ENCODE peak calls at places on chromosomes 3 and 15, in seven cellular contexts. One of them, this sample, is unnamed.

GRCh38 chr15:62085740-62086139 is 19.0 kb downstream of the C2CD4A start:
- DNase-seq in H54: no peak
- DNase-seq in NCI-H446: no peak
- DNase-seq in activated naive CD4-positive, alpha-beta T cell: no peak
- DNase-seq in activated T-helper 9 cell treated with anti-CD3 and anti-CD28 coated beads, Interleukin-2, amount 50 U/mL, for 16 hours: no peak
- DNase-seq in Peyer's patch: no peak
- DNase-seq in germinal center: no peak
- DNase-seq in this sample: no peak

GRCh38 chr15:40847225-40847961 is 3.5 kb downstream of the SPINT1 start:
- DNase-seq in H54: peak; percentile 87
- DNase-seq in NCI-H446: no peak
- DNase-seq in activated naive CD4-positive, alpha-beta T cell: no peak
- DNase-seq in activated T-helper 9 cell treated with anti-CD3 and anti-CD28 coated beads, Interleukin-2, amount 50 U/mL, for 16 hours: no peak
- DNase-seq in Peyer's patch: peak; percentile 55
- DNase-seq in germinal center: peak; percentile 55
- DNase-seq in this sample: peak; percentile 30

GRCh38 chr3:155185623-155186022 is 105.5 kb downstream of the MME start:
- DNase-seq in H54: peak; percentile 5
- DNase-seq in NCI-H446: no peak
- DNase-seq in activated naive CD4-positive, alpha-beta T cell: no peak
- DNase-seq in activated T-helper 9 cell treated with anti-CD3 and anti-CD28 coated beads, Interleukin-2, amount 50 U/mL, for 16 hours: no peak
- DNase-seq in Peyer's patch: no peak
- DNase-seq in germinal center: no peak
- DNase-seq in this sample: no peak

GRCh38 chr15:85770014-85770721 is 24.6 kb downstream of the KLHL25 start:
- DNase-seq in H54: no peak
- DNase-seq in NCI-H446: no peak
- DNase-seq in activated naive CD4-positive, alpha-beta T cell: no peak
- DNase-seq in activated T-helper 9 cell treated with anti-CD3 and anti-CD28 coated beads, Interleukin-2, amount 50 U/mL, for 16 hours: no peak
- DNase-seq in Peyer's patch: no peak
- DNase-seq in germinal center: no peak
- DNase-seq in this sample: no peak

GRCh38 chr3:11362600-11362999 is 90.4 kb downstream of the ATG7 start:
- DNase-seq in H54: no peak
- DNase-seq in NCI-H446: no peak
- DNase-seq in activated naive CD4-positive, alpha-beta T cell: no peak
- DNase-seq in activated T-helper 9 cell treated with anti-CD3 and anti-CD28 coated beads, Interleukin-2, amount 50 U/mL, for 16 hours: no peak
- DNase-seq in Peyer's patch: no peak
- DNase-seq in germinal center: no peak
- DNase-seq in this sample: no peak

GRCh38 chr3:30112904-30113484 is 493.4 kb upstream of the TGFBR2 start:
- DNase-seq in H54: no peak
- DNase-seq in NCI-H446: no peak
- DNase-seq in activated naive CD4-positive, alpha-beta T cell: no peak
- DNase-seq in activated T-helper 9 cell treated with anti-CD3 and anti-CD28 coated beads, Interleukin-2, amount 50 U/mL, for 16 hours: no peak
- DNase-seq in Peyer's patch: no peak
- DNase-seq in germinal center: no peak
- DNase-seq in this sample: no peak

GRCh38 chr15:52877255-52877654 is 87.1 kb upstream of the ONECUT1 start:
- DNase-seq in H54: no peak
- DNase-seq in NCI-H446: no peak
- DNase-seq in activated naive CD4-positive, alpha-beta T cell: no peak
- DNase-seq in activated T-helper 9 cell treated with anti-CD3 and anti-CD28 coated beads, Interleukin-2, amount 50 U/mL, for 16 hours: no peak
- DNase-seq in Peyer's patch: no peak
- DNase-seq in germinal center: no peak
- DNase-seq in this sample: no peak

GRCh38 chr3:41029356-41029755 is 169.9 kb upstream of the CTNNB1 start:
- DNase-seq in H54: no peak
- DNase-seq in NCI-H446: no peak
- DNase-seq in activated naive CD4-positive, alpha-beta T cell: no peak
- DNase-seq in activated T-helper 9 cell treated with anti-CD3 and anti-CD28 coated beads, Interleukin-2, amount 50 U/mL, for 16 hours: no peak
- DNase-seq in Peyer's patch: no peak
- DNase-seq in germinal center: no peak
- DNase-seq in this sample: no peak

GRCh38 chr3:50454671-50455070 is 48.8 kb downstream of the CACNA2D2 start:
- DNase-seq in H54: no peak
- DNase-seq in NCI-H446: no peak
- DNase-seq in activated naive CD4-positive, alpha-beta T cell: no peak
- DNase-seq in activated T-helper 9 cell treated with anti-CD3 and anti-CD28 coated beads, Interleukin-2, amount 50 U/mL, for 16 hours: no peak
- DNase-seq in Peyer's patch: no peak
- DNase-seq in germinal center: no peak
- DNase-seq in this sample: no peak

GRCh38 chr15:101608182-101608581 is 44.0 kb downstream of the TM2D3 start:
- DNase-seq in H54: no peak
- DNase-seq in NCI-H446: no peak
- DNase-seq in activated naive CD4-positive, alpha-beta T cell: no peak
- DNase-seq in activated T-helper 9 cell treated with anti-CD3 and anti-CD28 coated beads, Interleukin-2, amount 50 U/mL, for 16 hours: no peak
- DNase-seq in Peyer's patch: no peak
- DNase-seq in germinal center: no peak
- DNase-seq in this sample: no peak

GRCh38 chr3:732326-732928 is 360.4 kb upstream of the CNTN6 start:
- DNase-seq in H54: no peak
- DNase-seq in NCI-H446: no peak
- DNase-seq in activated naive CD4-positive, alpha-beta T cell: no peak
- DNase-seq in activated T-helper 9 cell treated with anti-CD3 and anti-CD28 coated beads, Interleukin-2, amount 50 U/mL, for 16 hours: no peak
- DNase-seq in Peyer's patch: no peak
- DNase-seq in germinal center: no peak
- DNase-seq in this sample: no peak

GRCh38 chr3:632571-633170 is 436.1 kb downstream of the CHL1 start:
- DNase-seq in H54: peak; percentile 6
- DNase-seq in NCI-H446: peak; percentile 10
- DNase-seq in activated naive CD4-positive, alpha-beta T cell: no peak
- DNase-seq in activated T-helper 9 cell treated with anti-CD3 and anti-CD28 coated beads, Interleukin-2, amount 50 U/mL, for 16 hours: no peak
- DNase-seq in Peyer's patch: no peak
- DNase-seq in germinal center: peak; percentile 4
- DNase-seq in this sample: peak; percentile 50

GRCh38 chr15:76566276-76566675 is 229.7 kb downstream of the ISL2 start:
- DNase-seq in H54: no peak
- DNase-seq in NCI-H446: no peak
- DNase-seq in activated naive CD4-positive, alpha-beta T cell: no peak
- DNase-seq in activated T-helper 9 cell treated with anti-CD3 and anti-CD28 coated beads, Interleukin-2, amount 50 U/mL, for 16 hours: no peak
- DNase-seq in Peyer's patch: no peak
- DNase-seq in germinal center: no peak
- DNase-seq in this sample: no peak

GRCh38 chr15:45729146-45729545 is 94.3 kb downstream of the SQOR start:
- DNase-seq in H54: peak; percentile 13
- DNase-seq in NCI-H446: no peak
- DNase-seq in activated naive CD4-positive, alpha-beta T cell: no peak
- DNase-seq in activated T-helper 9 cell treated with anti-CD3 and anti-CD28 coated beads, Interleukin-2, amount 50 U/mL, for 16 hours: no peak
- DNase-seq in Peyer's patch: no peak
- DNase-seq in germinal center: no peak
- DNase-seq in this sample: no peak

GRCh38 chr3:20141841-20142240 is 44.2 kb downstream of the SGO1 start:
- DNase-seq in H54: no peak
- DNase-seq in NCI-H446: peak; percentile 21
- DNase-seq in activated naive CD4-positive, alpha-beta T cell: no peak
- DNase-seq in activated T-helper 9 cell treated with anti-CD3 and anti-CD28 coated beads, Interleukin-2, amount 50 U/mL, for 16 hours: no peak
- DNase-seq in Peyer's patch: no peak
- DNase-seq in germinal center: no peak
- DNase-seq in this sample: peak; percentile 60

GRCh38 chr15:20351448-20351961 is 190.1 kb downstream of the GOLGA6L6 start:
- DNase-seq in H54: no peak
- DNase-seq in NCI-H446: no peak
- DNase-seq in activated naive CD4-positive, alpha-beta T cell: no peak
- DNase-seq in activated T-helper 9 cell treated with anti-CD3 and anti-CD28 coated beads, Interleukin-2, amount 50 U/mL, for 16 hours: no peak
- DNase-seq in Peyer's patch: peak; percentile 15
- DNase-seq in germinal center: no peak
- DNase-seq in this sample: peak; percentile 33

GRCh38 chr3:146537603-146538002 is 6.8 kb downstream of the PLSCR1 start:
- DNase-seq in H54: no peak
- DNase-seq in NCI-H446: no peak
- DNase-seq in activated naive CD4-positive, alpha-beta T cell: no peak
- DNase-seq in activated T-helper 9 cell treated with anti-CD3 and anti-CD28 coated beads, Interleukin-2, amount 50 U/mL, for 16 hours: no peak
- DNase-seq in Peyer's patch: no peak
- DNase-seq in germinal center: no peak
- DNase-seq in this sample: no peak

GRCh38 chr3:38579146-38579545 is 70.3 kb downstream of the SCN5A start:
- DNase-seq in H54: peak; percentile 80
- DNase-seq in NCI-H446: no peak
- DNase-seq in activated naive CD4-positive, alpha-beta T cell: no peak
- DNase-seq in activated T-helper 9 cell treated with anti-CD3 and anti-CD28 coated beads, Interleukin-2, amount 50 U/mL, for 16 hours: no peak
- DNase-seq in Peyer's patch: no peak
- DNase-seq in germinal center: no peak
- DNase-seq in this sample: peak; percentile 29

GRCh38 chr3:71101014-71101413 is 482.5 kb downstream of the FOXP1 start:
- DNase-seq in H54: no peak
- DNase-seq in NCI-H446: no peak
- DNase-seq in activated naive CD4-positive, alpha-beta T cell: no peak
- DNase-seq in activated T-helper 9 cell treated with anti-CD3 and anti-CD28 coated beads, Interleukin-2, amount 50 U/mL, for 16 hours: no peak
- DNase-seq in Peyer's patch: no peak
- DNase-seq in germinal center: no peak
- DNase-seq in this sample: no peak

GRCh38 chr3:52880474-52880873 is 16.9 kb downstream of the STIMATE start:
- DNase-seq in H54: no peak
- DNase-seq in NCI-H446: no peak
- DNase-seq in activated naive CD4-positive, alpha-beta T cell: no peak
- DNase-seq in activated T-helper 9 cell treated with anti-CD3 and anti-CD28 coated beads, Interleukin-2, amount 50 U/mL, for 16 hours: no peak
- DNase-seq in Peyer's patch: no peak
- DNase-seq in germinal center: no peak
- DNase-seq in this sample: no peak

GRCh38 chr3:37453393-37454391 is 279.3 kb upstream of the LRRFIP2 start:
- DNase-seq in H54: no peak
- DNase-seq in NCI-H446: no peak
- DNase-seq in activated naive CD4-positive, alpha-beta T cell: no peak
- DNase-seq in activated T-helper 9 cell treated with anti-CD3 and anti-CD28 coated beads, Interleukin-2, amount 50 U/mL, for 16 hours: no peak
- DNase-seq in Peyer's patch: no peak
- DNase-seq in germinal center: no peak
- DNase-seq in this sample: peak; percentile 65

GRCh38 chr3:55631766-55632331 is 144.7 kb upstream of the WNT5A start:
- DNase-seq in H54: no peak
- DNase-seq in NCI-H446: no peak
- DNase-seq in activated naive CD4-positive, alpha-beta T cell: no peak
- DNase-seq in activated T-helper 9 cell treated with anti-CD3 and anti-CD28 coated beads, Interleukin-2, amount 50 U/mL, for 16 hours: no peak
- DNase-seq in Peyer's patch: no peak
- DNase-seq in germinal center: no peak
- DNase-seq in this sample: no peak

GRCh38 chr3:65950340-65951326 is 88.1 kb downstream of the MAGI1 start:
- DNase-seq in H54: no peak
- DNase-seq in NCI-H446: no peak
- DNase-seq in activated naive CD4-positive, alpha-beta T cell: no peak
- DNase-seq in activated T-helper 9 cell treated with anti-CD3 and anti-CD28 coated beads, Interleukin-2, amount 50 U/mL, for 16 hours: no peak
- DNase-seq in Peyer's patch: no peak
- DNase-seq in germinal center: no peak
- DNase-seq in this sample: no peak

GRCh38 chr15:91116379-91117067 is 16.5 kb downstream of the SV2B start:
- DNase-seq in H54: no peak
- DNase-seq in NCI-H446: no peak
- DNase-seq in activated naive CD4-positive, alpha-beta T cell: no peak
- DNase-seq in activated T-helper 9 cell treated with anti-CD3 and anti-CD28 coated beads, Interleukin-2, amount 50 U/mL, for 16 hours: no peak
- DNase-seq in Peyer's patch: no peak
- DNase-seq in germinal center: no peak
- DNase-seq in this sample: no peak

GRCh38 chr3:34056181-34056910 is 257.9 kb downstream of the PDCD6IP start:
- DNase-seq in H54: no peak
- DNase-seq in NCI-H446: no peak
- DNase-seq in activated naive CD4-positive, alpha-beta T cell: no peak
- DNase-seq in activated T-helper 9 cell treated with anti-CD3 and anti-CD28 coated beads, Interleukin-2, amount 50 U/mL, for 16 hours: no peak
- DNase-seq in Peyer's patch: no peak
- DNase-seq in germinal center: no peak
- DNase-seq in this sample: no peak